ENCODE peak calls at places on chromosomes 1 and 21, in four cellular contexts. E is stimulated activated CD8-positive, alpha-beta memory T cell treated with anti-CD3 and anti-CD28 coated beads, Interleukin-15, amount 100 ng/mL, for 4 hours; M is Daoy; F is kidney epithelial cell. S is an unnamed sample.

GRCh38 chr1:155015527-155016230 is 13.1 kb downstream of the ZBTB7B start:
- DNase-seq in E (no peak), M (no peak), F (no peak), S (no peak)

GRCh38 chr1:181643631-181644030 is 160.3 kb downstream of the CACNA1E start:
- DNase-seq in E (no peak), M (no peak), F (no peak), S (no peak)

GRCh38 chr1:26220199-26220912 is 13.6 kb upstream of the CEP85 start:
- DNase-seq in E (no peak), M (peak; percentile 20), F (no peak), S (no peak)

GRCh38 chr1:164771568-164772350 is 212.8 kb downstream of the PBX1 start:
- DNase-seq in E (no peak), M (peak; percentile 84), F (peak; percentile 61), S (peak; percentile 53)

GRCh38 chr21:45253633-45254556 is 33.8 kb downstream of the POFUT2 start:
- DNase-seq in E (no peak), M (no peak), F (no peak), S (no peak)

GRCh38 chr21:34801519-34802132 is 132.8 kb downstream of the CLIC6 start:
- DNase-seq in E (no peak), M (peak; percentile 37), F (no peak), S (peak; percentile 30)

GRCh38 chr1:199551967-199552565 is 475.4 kb upstream of the NR5A2 start:
- DNase-seq in E (no peak), M (peak; percentile 56), F (peak; percentile 47), S (peak; percentile 55)

GRCh38 chr21:34761758-34762330 is 93.0 kb downstream of the CLIC6 start:
- DNase-seq in E (no peak), M (no peak), F (no peak), S (no peak)

GRCh38 chr1:69940816-69941215 is 264.6 kb downstream of the LRRC40 start:
- DNase-seq in E (no peak), M (no peak), F (no peak), S (no peak)

GRCh38 chr1:248622491-248623106 is 12.3 kb downstream of the OR2T11 start:
- DNase-seq in E (no peak), M (peak; percentile 46), F (no peak), S (peak; percentile 37)

GRCh38 chr1:56461158-56462127 is 117.9 kb downstream of the PLPP3 start:
- DNase-seq in E (no peak), M (no peak), F (no peak), S (no peak)

GRCh38 chr1:93666613-93667384 is 14.8 kb downstream of the BCAR3 start:
- DNase-seq in E (no peak), M (peak; percentile 77), F (no peak), S (peak; percentile 71)

GRCh38 chr1:59015708-59016107 is 231.9 kb upstream of the JUN start:
- DNase-seq in E (no peak), M (peak; percentile 86), F (no peak), S (peak; percentile 23)

GRCh38 chr1:4424254-4424653 is 230.2 kb upstream of the AJAP1 start:
- DNase-seq in E (no peak), M (no peak), F (no peak), S (no peak)

GRCh38 chr1:231420959-231421615 is 1.0 kb downstream of the EGLN1 start:
- DNase-seq in E (peak; percentile 13), M (peak; percentile 64), F (no peak), S (peak; percentile 12)

GRCh38 chr1:31861346-31861745 is 45.5 kb upstream of the SPOCD1 start:
- DNase-seq in E (no peak), M (no peak), F (no peak), S (no peak)

GRCh38 chr1:89822999-89823628 is 2.3 kb downstream of the LRRC8D start:
- DNase-seq in E (no peak), M (no peak), F (no peak), S (no peak)

GRCh38 chr1:23167353-23168078 is 1.1 kb downstream of the LUZP1 start:
- DNase-seq in E (no peak), M (peak; percentile 61), F (no peak), S (peak; percentile 16)

GRCh38 chr1:184002071-184002470 is 35.5 kb downstream of the COLGALT2 start:
- DNase-seq in E (no peak), M (peak; percentile 82), F (peak; percentile 81), S (peak; percentile 80)

GRCh38 chr1:117695796-117696505 is 90.1 kb downstream of the TENT5C start:
- DNase-seq in E (no peak), M (peak; percentile 75), F (peak; percentile 38), S (peak; percentile 41)

GRCh38 chr21:27158967-27159366 is 192.1 kb upstream of the ADAMTS5 start:
- DNase-seq in E (no peak), M (no peak), F (no peak), S (no peak)

GRCh38 chr1:66494488-66494887 is 39.5 kb upstream of the SGIP1 start:
- DNase-seq in E (no peak), M (no peak), F (no peak), S (no peak)

GRCh38 chr1:1600861-1601563 is 1.1 kb upstream of the FNDC10 start:
- DNase-seq in E (no peak), M (no peak), F (no peak), S (no peak)

GRCh38 chr1:12473596-12474329 is 144.2 kb downstream of the DHRS3 start:
- DNase-seq in E (no peak), M (peak; percentile 21), F (no peak), S (no peak)

GRCh38 chr1:67439277-67440029 is 9.3 kb upstream of the SERBP1 start:
- DNase-seq in E (no peak), M (no peak), F (no peak), S (no peak)

GRCh38 chr1:214678386-214678785 is 75.4 kb downstream of the CENPF start:
- DNase-seq in E (no peak), M (peak; percentile 19), F (no peak), S (no peak)

GRCh38 chr21:41388259-41388658 is 26.4 kb downstream of the MX2 start:
- DNase-seq in E (no peak), M (no peak), F (no peak), S (no peak)

GRCh38 chr1:24393892-24394291 is 19.7 kb downstream of the STPG1 start:
- DNase-seq in E (no peak), M (peak; percentile 75), F (no peak), S (peak; percentile 55)

GRCh38 chr1:78009276-78009675 is 4.5 kb downstream of the DNAJB4 start:
- DNase-seq in E (no peak), M (no peak), F (no peak), S (no peak)

GRCh38 chr1:32969556-32969955 is 4.9 kb upstream of the RNF19B start:
- DNase-seq in E (no peak), M (peak; percentile 54), F (no peak), S (no peak)

GRCh38 chr1:72060466-72060865 is 221.9 kb downstream of the NEGR1 start:
- DNase-seq in E (no peak), M (no peak), F (no peak), S (no peak)

GRCh38 chr21:34582506-34583150 is 32.3 kb downstream of the RCAN1 start:
- DNase-seq in E (no peak), M (peak; percentile 41), F (no peak), S (peak; percentile 42)

GRCh38 chr1:151577173-151577572 is 34.7 kb upstream of the SNX27 start:
- DNase-seq in E (no peak), M (no peak), F (no peak), S (no peak)

GRCh38 chr1:222370911-222371717 is 176.8 kb downstream of the HHIPL2 start:
- DNase-seq in E (no peak), M (peak; percentile 86), F (peak; percentile 77), S (peak; percentile 71)

GRCh38 chr1:203076031-203076511 is 9.7 kb downstream of the MYOG start:
- DNase-seq in E (no peak), M (no peak), F (no peak), S (no peak)

S was measured in H4.